ENCODE peak calls at places on chromosome 13, in nine cellular contexts. T is activated CD4-positive, alpha-beta T cell treated with anti-CD3 and anti-CD28 coated beads for 48 hours; Q is suprapubic skin; S is substantia nigra; V is Calu3; C is HuH-7; I is AG09309; A is NCI-H187; L is activated T-helper 1 cell treated with anti-CD3 and anti-CD28 coated beads, Interleukin-2, amount 50 U/mL, for 16 hours. H is an unnamed sample.

GRCh38 chr13:27007166-27007565 is 164.4 kb downstream of the USP12 start:
- DNase-seq in T (no peak), Q (no peak), S (no peak), V (no peak), C (no peak), I (no peak), A (no peak), L (no peak), H (no peak)

GRCh38 chr13:80224468-80224867 is 116.5 kb downstream of the SPRY2 start:
- DNase-seq in T (no peak), Q (no peak), S (no peak), V (no peak), C (no peak), I (no peak), A (no peak), L (no peak), H (no peak)

GRCh38 chr13:61414686-61415664 is 674 bp downstream of the PCDH20 start:
- DNase-seq in T (no peak), Q (peak), S (no peak), V (no peak), C (peak), I (no peak), A (peak), L (no peak), H (peak)

GRCh38 chr13:44389856-44390255 is 16.2 kb downstream of the SERP2 start:
- DNase-seq in T (no peak), Q (no peak), S (no peak), V (no peak), C (no peak), I (no peak), A (no peak), L (no peak), H (no peak)

GRCh38 chr13:60448907-60449510 is 52.0 kb downstream of the TDRD3 start:
- DNase-seq in T (no peak), Q (no peak), S (no peak), V (peak), C (peak), I (peak), A (no peak), L (no peak), H (no peak)

GRCh38 chr13:75129331-75129730 is 352.6 kb downstream of the TBC1D4 start:
- DNase-seq in T (no peak), Q (no peak), S (no peak), V (no peak), C (no peak), I (peak), A (no peak), L (no peak), H (no peak)

GRCh38 chr13:112709825-112710783 is 20.3 kb downstream of the ATP11A start:
- DNase-seq in T (no peak), Q (peak), S (no peak), V (no peak), C (no peak), I (no peak), A (no peak), L (no peak), H (peak)

GRCh38 chr13:95784891-95785290 is 108.0 kb downstream of the DNAJC3 start:
- DNase-seq in T (no peak), Q (no peak), S (no peak), V (no peak), C (no peak), I (no peak), A (no peak), L (no peak), H (no peak)

GRCh38 chr13:42653694-42654093 is 79.7 kb downstream of the TNFSF11 start:
- DNase-seq in T (no peak), Q (no peak), S (no peak), V (no peak), C (no peak), I (no peak), A (no peak), L (no peak), H (no peak)

GRCh38 chr13:109628251-109628699 is 158.1 kb downstream of the IRS2 start:
- DNase-seq in T (no peak), Q (no peak), S (no peak), V (no peak), C (no peak), I (peak), A (no peak), L (no peak), H (no peak)

GRCh38 chr13:45833663-45834062 is 17.9 kb downstream of the SIAH3 start:
- DNase-seq in T (no peak), Q (no peak), S (no peak), V (peak), C (no peak), I (peak), A (no peak), L (no peak), H (no peak)

GRCh38 chr13:98158172-98158907 is 15.4 kb downstream of the FARP1 start:
- DNase-seq in T (no peak), Q (no peak), S (no peak), V (no peak), C (no peak), I (no peak), A (no peak), L (no peak), H (no peak)

GRCh38 chr13:106734185-106734584 is 166.2 kb upstream of the ARGLU1 start:
- DNase-seq in T (no peak), Q (no peak), S (no peak), V (no peak), C (no peak), I (no peak), A (no peak), L (no peak), H (no peak)

GRCh38 chr13:112217431-112217830 is 150.5 kb downstream of the SOX1 start:
- DNase-seq in T (no peak), Q (no peak), S (no peak), V (no peak), C (no peak), I (no peak), A (no peak), L (no peak), H (no peak)

GRCh38 chr13:59398127-59398526 is 765.6 kb downstream of the DIAPH3 start:
- DNase-seq in T (no peak), Q (no peak), S (no peak), V (no peak), C (no peak), I (no peak), A (no peak), L (no peak), H (no peak)

GRCh38 chr13:42867232-42867631 is 85.8 kb downstream of the FAM216B start:
- DNase-seq in T (no peak), Q (no peak), S (no peak), V (no peak), C (no peak), I (no peak), A (no peak), L (no peak), H (no peak)

GRCh38 chr13:22112956-22113750 is 442.3 kb downstream of the FGF9 start:
- DNase-seq in T (no peak), Q (no peak), S (no peak), V (no peak), C (no peak), I (no peak), A (no peak), L (no peak), H (no peak)

GRCh38 chr13:35953537-35954206 is 177.5 kb downstream of the DCLK1 start:
- DNase-seq in T (no peak), Q (peak), S (peak), V (peak), C (peak), I (peak), A (peak), L (no peak), H (no peak)

GRCh38 chr13:23159205-23159586 is 21.6 kb upstream of the SGCG start:
- DNase-seq in T (peak), Q (peak), S (no peak), V (peak), C (peak), I (no peak), A (no peak), L (no peak), H (no peak)

GRCh38 chr13:106088094-106088493 is 447.4 kb downstream of the EFNB2 start:
- DNase-seq in T (no peak), Q (no peak), S (no peak), V (no peak), C (no peak), I (no peak), A (no peak), L (no peak), H (no peak)

H was measured in RWPE2.